ENCODE peak calls at places on chromosomes 12 and 14, in four cellular contexts. Y, L, R and I are unnamed samples.

GRCh38 chr14:28656704-28657255 is 109.8 kb upstream of the FOXG1 start:
- DNase-seq in Y (no peak), L (no peak), R (no peak), I (no peak)

GRCh38 chr14:60654303-60654925 is 5.1 kb upstream of the SIX1 start:
- DNase-seq in Y (no peak), L (no peak), R (no peak), I (no peak)

GRCh38 chr12:122309564-122310121 is 43.3 kb upstream of the VPS33A start:
- DNase-seq in Y (no peak), L (no peak), R (no peak), I (no peak)

GRCh38 chr12:45834809-45835208 is 105.3 kb downstream of the ARID2 start:
- DNase-seq in Y (no peak), L (no peak), R (no peak), I (no peak)

GRCh38 chr14:29810657-29811056 is 117.0 kb downstream of the PRKD1 start:
- DNase-seq in Y (no peak), L (no peak), R (no peak), I (no peak)

GRCh38 chr12:53994691-53995310 is 5.2 kb upstream of the HOXC9 start:
- DNase-seq in Y (no peak), L (no peak), R (no peak), I (no peak)

GRCh38 chr12:104957388-104958008 is 592 bp downstream of the SLC41A2 start:
- DNase-seq in Y (no peak), L (no peak), R (no peak), I (no peak)

GRCh38 chr12:4518106-4518728 is 20.5 kb upstream of the RAD51AP1 start:
- DNase-seq in Y (no peak), L (no peak), R (no peak), I (no peak)

GRCh38 chr14:23130875-23131274 is 11.8 kb upstream of the CEBPE start:
- DNase-seq in Y (no peak), L (no peak), R (no peak), I (no peak)

GRCh38 chr12:81257952-81258551 is 180.2 kb downstream of the ACSS3 start:
- DNase-seq in Y (no peak), L (peak; percentile 32), R (no peak), I (no peak)

GRCh38 chr12:6070472-6071257 is 53.8 kb downstream of the VWF start:
- DNase-seq in Y (no peak), L (no peak), R (no peak), I (no peak)

GRCh38 chr14:103871596-103872480 is 24.5 kb upstream of the PPP1R13B start:
- DNase-seq in Y (peak; percentile 93), L (peak; percentile 53), R (no peak), I (no peak)

GRCh38 chr12:5197127-5197526 is 153.4 kb downstream of the KCNA5 start:
- DNase-seq in Y (no peak), L (no peak), R (no peak), I (no peak)

GRCh38 chr12:19683178-19683927 is 244.1 kb downstream of the AEBP2 start:
- DNase-seq in Y (no peak), L (no peak), R (no peak), I (no peak)

GRCh38 chr12:115424003-115424402 is 740.0 kb upstream of the TBX3 start:
- DNase-seq in Y (no peak), L (no peak), R (no peak), I (no peak)

GRCh38 chr14:83120187-83120586 is 1586.5 kb upstream of the SEL1L start:
- DNase-seq in Y (no peak), L (no peak), R (no peak), I (no peak)

GRCh38 chr12:90366286-90366685 is 588.7 kb downstream of the CCER1 start:
- DNase-seq in Y (no peak), L (no peak), R (no peak), I (no peak)

GRCh38 chr12:58364389-58365086 is 423.2 kb downstream of the ATP23 start:
- DNase-seq in Y (peak; percentile 15), L (no peak), R (no peak), I (no peak)

GRCh38 chr14:53062856-53063255 is 90.3 kb downstream of the DDHD1 start:
- DNase-seq in Y (no peak), L (no peak), R (no peak), I (no peak)

GRCh38 chr12:3200779-3201738 is 123.9 kb downstream of the TSPAN9 start:
- DNase-seq in Y (peak; percentile 34), L (peak; percentile 49), R (no peak), I (no peak)

GRCh38 chr12:120534203-120534702 is at the start of gene RNF10:
- DNase-seq in Y (peak; percentile 68), L (peak; percentile 88), R (peak; percentile 84), I (peak; percentile 72)

GRCh38 chr12:64681200-64682052 is 71.1 kb downstream of the RASSF3 start:
- DNase-seq in Y (no peak), L (no peak), R (no peak), I (no peak)

GRCh38 chr14:89214221-89214965 is 202.6 kb downstream of the FOXN3 start:
- DNase-seq in Y (peak; percentile 97), L (no peak), R (peak; percentile 32), I (peak; percentile 80)

GRCh38 chr12:76010732-76011458 is 20.7 kb downstream of the PHLDA1 start:
- DNase-seq in Y (no peak), L (no peak), R (no peak), I (no peak)

GRCh38 chr12:116898675-116899074 is 12.1 kb upstream of the FBXW8 start:
- DNase-seq in Y (no peak), L (no peak), R (no peak), I (no peak)

GRCh38 chr12:132686831-132687210 is 321 bp downstream of the POLE start:
- DNase-seq in Y (no peak), L (no peak), R (no peak), I (no peak)

GRCh38 chr12:125128380-125128779 is 63.1 kb downstream of the AACS start:
- DNase-seq in Y (no peak), L (no peak), R (no peak), I (no peak)

GRCh38 chr12:69821441-69822204 is 3.4 kb upstream of the MYRFL start:
- DNase-seq in Y (no peak), L (no peak), R (peak; percentile 8), I (no peak)

GRCh38 chr12:66156654-66157053 is 13.1 kb downstream of the TMBIM4 start:
- DNase-seq in Y (no peak), L (no peak), R (no peak), I (no peak)

GRCh38 chr12:88940854-88941253 is 360.6 kb upstream of the KITLG start:
- DNase-seq in Y (no peak), L (no peak), R (no peak), I (no peak)

GRCh38 chr12:124311292-124312109 is 16.6 kb downstream of the RFLNA start:
- DNase-seq in Y (no peak), L (no peak), R (no peak), I (no peak)

GRCh38 chr12:6361834-6362233 is 13.5 kb downstream of the SCNN1A start:
- DNase-seq in Y (peak; percentile 69), L (no peak), R (no peak), I (no peak)

GRCh38 chr12:116459921-116460666 is 99.1 kb upstream of the MAP1LC3B2 start:
- DNase-seq in Y (no peak), L (no peak), R (no peak), I (no peak)

GRCh38 chr12:12918781-12919180 is 27.4 kb downstream of the GPRC5A start:
- DNase-seq in Y (no peak), L (no peak), R (no peak), I (no peak)

GRCh38 chr14:94180655-94181271 is 6.6 kb downstream of the PPP4R4 start:
- DNase-seq in Y (peak; percentile 9), L (peak; percentile 49), R (no peak), I (no peak)

GRCh38 chr14:42965512-42965911 is 1358.8 kb downstream of the LRFN5 start:
- DNase-seq in Y (no peak), L (no peak), R (peak; percentile 5), I (no peak)

GRCh38 chr14:20848316-20848954 is 42.8 kb upstream of the RNASE3 start:
- DNase-seq in Y (no peak), L (no peak), R (no peak), I (no peak)

GRCh38 chr12:56632701-56633464 is 2.8 kb upstream of the BAZ2A start:
- DNase-seq in Y (no peak), L (no peak), R (no peak), I (no peak)
- H3K27ac ChIP-seq in Y (peak overlapping the region; percentile 97), L (peak overlapping the region; percentile 7), R (peak overlapping the region; percentile 14), I (peak overlapping the region; percentile 96)

GRCh38 chr12:47098099-47098498 is 18.3 kb upstream of the AMIGO2 start:
- DNase-seq in Y (no peak), L (no peak), R (no peak), I (no peak)
- H3K27ac ChIP-seq in Y (no peak overlapping the region), L (no peak overlapping the region), R (no peak overlapping the region), I (no peak overlapping the region)

GRCh38 chr14:92724516-92725340 is 23.7 kb downstream of the LGMN start:
- DNase-seq in Y (no peak), L (peak; percentile 77), R (no peak), I (peak; percentile 33)
- H3K27ac ChIP-seq in Y (no peak overlapping the region), L (peak overlapping the region; percentile 91), R (no peak overlapping the region), I (peak overlapping the region; percentile 75)

DNA sequence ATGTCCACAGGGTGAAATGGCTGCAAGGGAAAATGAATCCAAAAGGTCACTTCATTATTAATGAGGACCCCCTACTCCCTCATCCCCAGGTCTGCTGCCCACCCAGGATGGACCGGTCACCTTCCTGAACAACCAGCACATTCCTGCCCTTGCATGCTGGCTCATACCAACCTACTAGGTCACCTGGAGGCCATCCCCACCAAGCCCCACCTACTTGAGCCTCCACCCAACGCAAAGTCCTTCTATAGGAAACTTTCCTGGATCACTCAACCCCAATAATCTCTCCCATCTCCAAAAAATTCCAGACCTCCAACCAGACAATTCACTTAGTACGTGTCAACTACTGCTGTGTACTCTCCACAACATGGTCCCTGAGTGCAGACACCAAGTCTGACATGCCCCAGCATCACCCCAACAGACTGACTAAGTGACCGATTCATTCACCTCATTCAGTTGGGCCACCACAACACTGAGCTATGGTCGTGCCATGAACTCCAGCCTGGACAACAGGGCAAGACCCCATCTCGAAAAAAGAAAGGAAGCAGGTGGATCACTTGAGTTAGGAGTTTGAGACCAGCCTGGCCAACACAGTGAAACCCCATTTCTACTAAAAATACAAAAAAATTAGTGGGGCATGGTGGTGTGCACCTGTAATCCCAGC is 18.1 kb downstream of the CLMN start:
- DNase-seq in Y (no peak), L (no peak), R (no peak), I (no peak)
- H3K27ac ChIP-seq in Y (peak overlapping the region; percentile 21), L (no peak overlapping the region), R (peak overlapping the region; percentile 96), I (no peak overlapping the region)

DNA sequence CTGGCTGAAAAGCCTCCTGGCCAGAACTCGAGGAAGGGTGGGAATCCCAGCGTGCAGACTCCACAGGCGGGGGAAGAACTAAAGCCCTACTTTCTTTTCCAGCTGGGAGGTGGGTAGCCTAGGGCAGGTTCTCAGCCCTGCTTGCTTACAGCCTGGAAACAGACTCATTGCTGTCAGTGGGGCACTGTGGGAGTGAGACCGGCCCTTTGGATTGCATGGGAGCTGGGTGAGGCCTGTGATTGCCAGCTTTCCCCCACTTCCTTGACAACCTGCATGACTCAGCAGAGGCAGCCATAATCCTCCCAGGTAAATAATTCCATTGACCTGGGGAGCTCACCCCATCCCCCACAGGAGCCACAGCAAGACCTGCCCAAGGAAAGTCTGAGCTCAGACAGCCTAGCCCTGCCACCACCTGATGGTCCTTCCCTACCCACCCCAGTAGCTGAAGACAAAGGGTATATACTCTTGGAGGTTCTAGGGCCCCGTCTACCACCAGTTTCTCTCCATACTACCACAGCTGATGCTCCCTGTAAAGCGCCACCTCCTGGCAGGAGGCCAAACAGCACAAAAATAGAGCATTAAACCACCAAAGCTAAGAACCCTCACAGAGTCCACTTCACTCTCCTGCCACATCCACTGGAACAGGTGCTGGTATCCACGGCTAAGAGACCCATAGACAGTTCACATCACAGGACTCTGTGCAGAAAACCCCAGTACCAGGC is 294.1 kb downstream of the SEC23A start:
- DNase-seq in Y (no peak), L (no peak), R (no peak), I (no peak)
- H3K27ac ChIP-seq in Y (no peak overlapping the region), L (no peak overlapping the region), R (no peak overlapping the region), I (no peak overlapping the region)